ENCODE peak calls at places on chromosomes 6 and 20, in four cellular contexts. Q, N, C and P are unnamed samples.

GRCh38 chr20:48064929-48065328 is 279.6 kb upstream of the SULF2 start:
- DNase-seq in C (no peak), N (no peak), Q (peak), P (no peak)

GRCh38 chr6:14384175-14384949 is 266.8 kb downstream of the CD83 start:
- DNase-seq in C (no peak), Q (peak), N (no peak), P (no peak)

GRCh38 chr6:134725590-134725989 is 224.3 kb downstream of the ALDH8A1 start:
- DNase-seq in N (no peak), C (no peak), Q (no peak), P (no peak)

GRCh38 chr20:9059931-9060330 is 9.0 kb upstream of the PLCB4 start:
- DNase-seq in C (no peak), N (no peak), Q (peak), P (no peak)

GRCh38 chr6:79841577-79842381 is 105.6 kb downstream of the ELOVL4 start:
- DNase-seq in C (no peak), N (no peak), Q (no peak), P (no peak)

GRCh38 chr20:35363190-35363589 is 48.6 kb downstream of the UQCC1 start:
- DNase-seq in Q (no peak), N (no peak), C (no peak), P (no peak)

GRCh38 chr20:55514498-55514897 is 490.8 kb downstream of the CBLN4 start:
- DNase-seq in N (no peak), C (no peak), Q (peak), P (no peak)

GRCh38 chr6:158630944-158631616 is 13.5 kb downstream of the DYNLT1 start:
- DNase-seq in N (no peak), C (peak), Q (peak), P (peak)

GRCh38 chr6:147941143-147941542 is 401.5 kb upstream of the SASH1 start:
- DNase-seq in C (no peak), Q (peak), N (peak), P (no peak)

GRCh38 chr6:46233131-46233530 is 62.4 kb upstream of the ENPP5 start:
- DNase-seq in N (no peak), Q (no peak), C (no peak), P (no peak)

GRCh38 chr6:46236752-46237151 is 66.0 kb upstream of the ENPP5 start:
- DNase-seq in C (no peak), N (no peak), Q (no peak), P (no peak)

GRCh38 chr6:46234700-46235099 is 63.9 kb upstream of the ENPP5 start:
- DNase-seq in C (no peak), Q (no peak), N (no peak), P (no peak)

GRCh38 chr6:46234156-46234556 is 63.4 kb upstream of the ENPP5 start:
- DNase-seq in N (no peak), Q (no peak), C (peak), P (peak)

GRCh38 chr6:46235242-46235641 is 64.5 kb upstream of the ENPP5 start:
- DNase-seq in C (no peak), N (no peak), Q (no peak), P (no peak)
- H3K27ac ChIP-seq in C (no peak), N (no peak), Q (no peak), P (no peak)

DNA sequence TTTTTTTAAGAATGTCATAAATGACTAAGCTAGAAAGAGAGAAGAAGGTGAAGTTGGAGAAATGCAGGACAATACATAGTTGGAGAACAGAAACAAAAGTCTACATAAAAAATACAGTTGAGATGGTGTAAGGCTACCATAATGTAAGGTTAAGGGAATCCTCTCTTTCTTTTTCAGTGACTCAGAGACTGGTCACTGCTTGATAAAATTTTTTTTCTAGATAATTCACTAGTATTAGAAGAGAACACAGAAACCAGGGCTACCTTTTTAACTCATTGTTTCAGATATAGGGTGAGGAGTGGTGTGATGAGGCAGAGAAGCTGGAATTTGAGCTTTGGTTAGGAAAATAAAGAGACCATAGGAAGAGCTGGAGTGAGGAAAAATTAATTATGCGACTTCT is 18.2 kb upstream of the EDN1 start:
- DNase-seq in Q (peak), C (no peak), N (no peak), P (no peak)
- H3K27ac ChIP-seq in Q (no peak), C (no peak), N (no peak), P (no peak)

DNA sequence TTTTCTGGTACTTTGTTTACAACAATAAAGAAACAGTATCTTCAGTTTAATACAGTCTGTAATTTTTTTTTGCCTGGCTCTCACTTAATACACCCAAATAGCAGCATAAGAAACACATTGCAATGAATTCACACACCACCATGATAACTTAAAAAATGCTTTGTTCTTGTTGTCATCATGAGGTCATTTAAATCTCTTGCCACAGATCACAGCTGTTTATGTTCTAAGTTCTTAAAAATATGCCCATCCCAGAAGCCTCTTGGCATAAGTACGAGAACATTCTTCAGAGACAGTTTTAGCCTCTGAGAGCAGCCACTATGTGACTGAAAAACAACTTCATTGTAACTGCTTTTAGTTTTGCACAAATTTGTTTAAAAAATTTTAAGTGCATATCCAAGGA is 47.9 kb downstream of the ESF1 start:
- DNase-seq in C (no peak), N (no peak), Q (no peak), P (no peak)
- H3K27ac ChIP-seq in C (no peak), N (no peak), Q (no peak), P (peak)

GRCh38 chr20:1804129-1804503 is 91.1 kb upstream of the SIRPA start:
- DNase-seq in Q (no peak), N (no peak), C (no peak), P (no peak)
- H3K27ac ChIP-seq in Q (no peak), N (no peak), C (no peak), P (no peak)

GRCh38 chr20:25173321-25173720 is 22.2 kb upstream of the ENTPD6 start:
- DNase-seq in N (no peak), Q (no peak), C (no peak), P (no peak)
- H3K27ac ChIP-seq in N (no peak), Q (no peak), C (no peak), P (no peak)

GRCh38 chr6:169766232-169766631 is 14.8 kb downstream of the ERMARD start:
- DNase-seq in Q (no peak), N (no peak), C (no peak), P (no peak)
- H3K27ac ChIP-seq in Q (no peak), N (no peak), C (no peak), P (no peak)

GRCh38 chr6:26051683-26052310 is 35.4 kb upstream of the HFE start:
- DNase-seq in C (no peak), Q (no peak), N (no peak), P (no peak)
- H3K27ac ChIP-seq in C (no peak), Q (no peak), N (no peak), P (no peak)

DNA sequence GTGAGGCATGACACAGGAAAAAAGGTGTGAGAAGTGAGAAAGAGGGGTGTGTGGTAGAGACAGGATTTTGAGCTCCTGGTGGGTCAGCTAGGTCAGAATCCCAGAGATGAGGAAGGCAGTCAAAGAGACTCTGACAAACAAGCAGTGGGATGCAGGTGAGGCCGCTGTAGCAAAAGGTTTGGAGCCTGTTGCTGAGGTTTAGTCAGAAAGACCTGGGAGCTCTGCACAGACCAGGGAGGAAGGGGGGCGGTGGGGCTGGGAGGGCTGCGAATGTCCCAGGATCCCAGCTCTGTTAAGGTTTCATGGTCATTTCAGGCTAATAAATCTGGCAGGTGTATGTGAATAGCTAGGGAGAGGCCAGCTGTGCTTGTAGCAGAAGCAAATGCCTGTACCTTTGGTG is 373.9 kb upstream of the SYNCRIP start:
- DNase-seq in N (no peak), Q (no peak), C (no peak), P (no peak)
- H3K27ac ChIP-seq in N (no peak), Q (no peak), C (no peak), P (no peak)

GRCh38 chr6:169253341-169253740 is 305 bp downstream of the THBS2 start:
- DNase-seq in N (no peak), Q (no peak), C (peak), P (no peak)
- H3K27ac ChIP-seq in N (no peak), Q (no peak), C (no peak), P (no peak)